ENCODE peak calls at places on chromosomes 12 and 14, in seven cellular contexts. A is A172; W is cardiac muscle cell; S is pons; Q is progenitor cell of endocrine pancreas; P is activated CD8-positive, alpha-beta T cell treated with anti-CD3 and anti-CD28 coated beads for 36 hours; C is fibroblast of villous mesenchyme. M is an unnamed sample.

GRCh38 chr12:121774968-121775474 is 18.5 kb downstream of the RHOF start:
- DNase-seq in S (no peak), P (no peak), C (no peak), A (no peak), W (no peak), Q (no peak), M (no peak)

GRCh38 chr12:65858831-65859230 is 34.5 kb downstream of the HMGA2 start:
- DNase-seq in C (peak; percentile 73), A (no peak), S (no peak), P (no peak), Q (no peak), W (peak; percentile 47), M (no peak)

GRCh38 chr12:65306603-65307501 is 28.4 kb downstream of the MSRB3 start:
- DNase-seq in S (no peak), P (peak; percentile 11), Q (no peak), W (peak; percentile 84), C (peak; percentile 96), A (peak; percentile 56), M (peak; percentile 88)

GRCh38 chr12:5560242-5560641 is 128.3 kb downstream of the NTF3 start:
- DNase-seq in W (no peak), C (no peak), A (no peak), Q (no peak), S (no peak), P (no peak), M (no peak)

GRCh38 chr14:68627868-68628604 is 164.8 kb downstream of the ZFP36L1 start:
- DNase-seq in P (peak; percentile 61), W (peak; percentile 76), Q (peak; percentile 82), S (peak; percentile 81), C (no peak), A (no peak), M (no peak)

GRCh38 chr12:113846275-113846674 is 119.8 kb downstream of the RBM19 start:
- DNase-seq in W (no peak), A (peak; percentile 15), Q (no peak), P (no peak), C (no peak), S (no peak), M (no peak)

GRCh38 chr12:80937391-80938238 is at the start of gene LIN7A:
- DNase-seq in S (no peak), Q (peak; percentile 47), C (peak; percentile 36), P (no peak), A (no peak), W (peak; percentile 30), M (no peak)

GRCh38 chr12:22600226-22600625 is 24.7 kb upstream of the ETNK1 start:
- DNase-seq in S (no peak), Q (no peak), P (no peak), C (no peak), A (no peak), W (no peak), M (no peak)

GRCh38 chr14:41642402-41643195 is 35.9 kb downstream of the LRFN5 start:
- DNase-seq in S (no peak), W (peak; percentile 5), C (no peak), A (no peak), Q (no peak), P (no peak), M (no peak)

GRCh38 chr14:97442363-97442762 is 645.2 kb downstream of the VRK1 start:
- DNase-seq in C (no peak), A (no peak), Q (no peak), W (no peak), S (no peak), P (peak; percentile 57), M (no peak)

M was measured in HT1080.